ENCODE peak calls at places on chromosomes 12 and 14, in four cellular contexts. E is activated naive CD4-positive, alpha-beta T cell; K is naive thymus-derived CD8-positive, alpha-beta T cell; W is activated gamma-delta T cell. O is an unnamed sample.
A peak's percentile ranks its signal among the peaks of the same experiment; 100 is the strongest.

GRCh38 chr14:60768602-60769001 is 34.0 kb downstream of the MNAT1 start:
- DNase-seq in E (no peak), W (no peak), K (no peak), O (no peak)

GRCh38 chr14:77037886-77038511 is 9.5 kb upstream of the IRF2BPL start:
- DNase-seq in W (peak; percentile 33), K (peak; percentile 39), E (no peak), O (no peak)

GRCh38 chr12:96578526-96579125 is 89.2 kb downstream of the CFAP54 start:
- DNase-seq in W (no peak), K (no peak), E (no peak), O (peak; percentile 64)

GRCh38 chr12:53999596-54000104 is 311 bp upstream of the HOXC9 start:
- DNase-seq in E (no peak), K (no peak), W (no peak), O (peak; percentile 85)

GRCh38 chr14:52032196-52032865 is 36.5 kb downstream of the NID2 start:
- DNase-seq in K (no peak), E (no peak), W (no peak), O (peak; percentile 49)

GRCh38 chr12:108810636-108811035 is 46.7 kb downstream of the SSH1 start:
- DNase-seq in E (no peak), K (no peak), W (no peak), O (peak; percentile 1)

GRCh38 chr12:56014205-56014604 is 6.6 kb upstream of the IKZF4 start:
- DNase-seq in E (no peak), K (no peak), W (no peak), O (no peak)

GRCh38 chr12:50609292-50609874 is 104.6 kb downstream of the DIP2B start:
- DNase-seq in K (no peak), E (no peak), W (no peak), O (no peak)

GRCh38 chr14:90993792-90994191 is 66.6 kb downstream of the RPS6KA5 start:
- DNase-seq in W (no peak), E (no peak), K (no peak), O (no peak)

GRCh38 chr12:254039-254438 is 8.6 kb downstream of the SLC6A13 start:
- DNase-seq in K (no peak), W (no peak), E (no peak), O (no peak)

GRCh38 chr12:4566474-4566873 is 4.5 kb downstream of the DYRK4 start:
- DNase-seq in K (no peak), E (no peak), W (no peak), O (no peak)

GRCh38 chr12:46459111-46459510 is 86.5 kb upstream of the SLC38A2 start:
- DNase-seq in W (no peak), E (no peak), K (no peak), O (peak; percentile 15)

GRCh38 chr12:105229446-105229845 is 6.5 kb downstream of the APPL2 start:
- DNase-seq in K (no peak), W (no peak), E (no peak), O (no peak)

GRCh38 chr14:31942216-31942841 is 134.8 kb upstream of the ARHGAP5 start:
- DNase-seq in K (no peak), E (no peak), W (no peak), O (no peak)

O was measured in GM03348.